ENCODE peak calls at places on chromosomes 1 and 21, in six cellular contexts. O, C, N, H, M and E are unnamed samples.

GRCh38 chr1:62856964-62857363 is 73.0 kb downstream of the ATG4C start:
- DNase-seq in O (no peak), C (no peak), N (no peak), H (no peak), M (no peak), E (no peak)

GRCh38 chr1:150233359-150234308 is 2.3 kb downstream of the ANP32E start:
- DNase-seq in O (peak; percentile 34), C (no peak), N (no peak), H (no peak), M (no peak), E (no peak)

GRCh38 chr1:156122519-156123355 is 8.2 kb downstream of the LMNA start:
- DNase-seq in O (peak; percentile 86), C (peak; percentile 90), N (peak; percentile 91), H (peak; percentile 84), M (peak; percentile 84), E (no peak)

GRCh38 chr1:47663286-47663685 is 225.4 kb downstream of the FOXD2 start:
- DNase-seq in O (no peak), C (no peak), N (no peak), H (no peak), M (no peak), E (no peak)

GRCh38 chr1:86156571-86157455 is at the start of gene COL24A1:
- DNase-seq in O (peak; percentile 27), C (peak; percentile 54), N (peak; percentile 49), H (peak; percentile 46), M (no peak), E (no peak)

GRCh38 chr1:62746086-62746808 is 37.7 kb upstream of the ATG4C start:
- DNase-seq in O (no peak), C (peak; percentile 25), N (no peak), H (no peak), M (no peak), E (peak; percentile 7)

GRCh38 chr1:218347316-218347712 is 2.2 kb downstream of the TGFB2 start:
- DNase-seq in O (no peak), C (no peak), N (peak; percentile 59), H (no peak), M (no peak), E (no peak)

GRCh38 chr1:222546548-222547259 is 1.2 kb downstream of the HHIPL2 start:
- DNase-seq in O (no peak), C (peak; percentile 52), N (no peak), H (no peak), M (no peak), E (peak; percentile 58)

GRCh38 chr21:14566889-14567288 is 20.8 kb upstream of the SAMSN1 start:
- DNase-seq in O (no peak), C (no peak), N (no peak), H (no peak), M (no peak), E (no peak)

GRCh38 chr1:229380514-229381160 is 37.8 kb upstream of the CCSAP start:
- DNase-seq in O (no peak), C (no peak), N (no peak), H (no peak), M (no peak), E (no peak)

GRCh38 chr1:229377429-229377828 is 34.6 kb upstream of the CCSAP start:
- DNase-seq in O (no peak), C (no peak), N (no peak), H (no peak), M (no peak), E (no peak)

GRCh38 chr1:229379901-229380300 is 37.1 kb upstream of the CCSAP start:
- DNase-seq in O (no peak), C (no peak), N (no peak), H (no peak), M (no peak), E (no peak)

GRCh38 chr1:229376521-229376920 is 33.7 kb upstream of the CCSAP start:
- DNase-seq in O (no peak), C (no peak), N (no peak), H (no peak), M (no peak), E (no peak)

DNA sequence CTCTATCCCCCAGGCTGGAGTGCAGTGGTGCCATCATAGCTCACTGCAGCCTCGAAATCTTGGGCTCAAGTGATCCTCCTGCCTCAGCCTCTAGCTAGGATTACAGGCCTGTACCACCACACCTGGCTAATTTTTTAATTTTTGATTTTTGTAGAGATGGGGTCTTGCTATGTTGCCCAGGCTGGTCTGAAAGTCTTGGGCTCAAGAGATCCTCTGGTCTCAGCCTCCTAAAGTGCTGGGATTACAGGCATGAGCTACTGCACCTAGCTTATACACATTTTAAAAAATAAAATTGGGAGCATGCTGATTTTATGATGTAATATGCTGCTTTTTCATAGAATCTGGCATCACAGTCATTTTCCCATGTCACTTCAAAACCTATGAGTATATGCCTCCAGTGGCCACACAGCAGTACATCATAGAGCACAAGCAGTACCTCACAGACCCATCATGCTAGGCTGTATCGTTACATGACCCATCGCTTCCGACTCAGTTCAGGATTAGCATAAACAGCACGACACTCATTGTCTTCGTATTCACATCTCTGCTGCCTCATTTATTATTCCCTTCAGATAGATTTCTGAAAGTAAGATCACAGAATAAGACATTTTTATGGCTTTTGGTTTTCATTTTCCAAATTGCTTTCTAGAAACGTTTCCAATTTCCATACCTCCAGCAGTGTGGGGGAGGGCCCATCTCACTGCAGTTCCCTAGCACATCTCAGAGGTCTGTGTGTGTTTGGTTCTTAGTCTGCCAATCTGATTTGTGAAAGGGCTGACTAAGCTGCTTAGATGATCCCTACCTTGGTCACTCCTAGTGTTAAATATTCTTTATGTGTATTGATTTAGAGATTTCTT is 36.0 kb upstream of the CCSAP start:
- DNase-seq in O (no peak), C (no peak), N (no peak), H (no peak), M (no peak), E (no peak)
- TF ChIP-seq CTCF in O (no peak), C (no peak), N (no peak), H (no peak), M (no peak), E (no peak)

DNA sequence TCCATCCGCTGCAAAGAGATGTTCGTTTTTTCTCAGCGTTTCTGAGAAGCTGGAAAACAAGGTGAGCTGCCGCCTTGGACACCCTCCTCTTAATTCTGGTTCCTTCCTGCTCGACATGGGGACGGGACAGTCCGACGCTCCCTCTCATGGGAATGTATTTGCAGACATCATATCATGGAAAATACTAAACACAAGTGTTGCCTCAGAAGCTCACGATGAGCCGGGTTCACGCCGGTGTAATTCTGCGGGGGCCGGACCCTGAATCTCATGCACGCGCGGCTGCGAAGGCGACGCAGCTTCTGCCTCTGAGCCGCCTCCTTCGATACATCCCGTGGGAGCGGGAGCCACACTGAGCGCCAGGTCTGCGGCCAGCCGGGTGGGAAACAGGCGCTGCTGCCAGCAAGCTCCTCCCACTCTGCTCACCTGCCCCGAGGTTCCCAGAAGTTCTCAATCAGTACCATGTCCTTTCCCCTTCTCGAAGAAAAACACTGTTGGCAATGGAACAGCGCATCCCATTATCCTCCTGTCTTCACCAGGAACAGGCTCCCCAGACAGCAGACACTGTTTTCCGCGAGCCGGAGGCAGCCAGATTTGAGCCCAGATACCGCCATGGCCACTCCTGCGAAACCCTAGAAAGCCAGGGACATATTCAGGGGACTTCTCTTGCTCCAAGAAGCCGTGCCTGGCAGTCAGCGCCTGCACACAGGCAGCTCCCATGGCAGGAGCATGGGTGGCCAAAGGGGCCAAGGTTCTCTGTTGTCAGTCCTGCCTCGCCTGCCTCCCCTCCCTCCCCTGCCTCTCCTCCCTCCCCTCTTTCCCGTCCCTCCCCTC is 98.0 kb downstream of the WDR4 start:
- DNase-seq in O (no peak), C (no peak), N (peak; percentile 51), H (no peak), M (peak; percentile 34), E (no peak)
- H3K4me3 ChIP-seq in O (peak overlapping the region; percentile 46), C (no peak overlapping the region), N (peak overlapping the region; percentile 8), H (no peak overlapping the region), M (peak overlapping the region; percentile 30), E (no peak overlapping the region)

GRCh38 chr1:43548285-43549271 is 17.9 kb downstream of the PTPRF start:
- DNase-seq in O (no peak), C (no peak), N (no peak), H (peak; percentile 87), M (no peak), E (peak; percentile 42)
- H3K36me3 ChIP-seq in O (no peaks in the 10 kb centered on the region), C (peaks cover under 1% of the 10 kb centered on the region), N (no peaks in the 10 kb centered on the region), H (no peaks in the 10 kb centered on the region), M (no peaks in the 10 kb centered on the region), E (no peaks in the 10 kb centered on the region)

DNA sequence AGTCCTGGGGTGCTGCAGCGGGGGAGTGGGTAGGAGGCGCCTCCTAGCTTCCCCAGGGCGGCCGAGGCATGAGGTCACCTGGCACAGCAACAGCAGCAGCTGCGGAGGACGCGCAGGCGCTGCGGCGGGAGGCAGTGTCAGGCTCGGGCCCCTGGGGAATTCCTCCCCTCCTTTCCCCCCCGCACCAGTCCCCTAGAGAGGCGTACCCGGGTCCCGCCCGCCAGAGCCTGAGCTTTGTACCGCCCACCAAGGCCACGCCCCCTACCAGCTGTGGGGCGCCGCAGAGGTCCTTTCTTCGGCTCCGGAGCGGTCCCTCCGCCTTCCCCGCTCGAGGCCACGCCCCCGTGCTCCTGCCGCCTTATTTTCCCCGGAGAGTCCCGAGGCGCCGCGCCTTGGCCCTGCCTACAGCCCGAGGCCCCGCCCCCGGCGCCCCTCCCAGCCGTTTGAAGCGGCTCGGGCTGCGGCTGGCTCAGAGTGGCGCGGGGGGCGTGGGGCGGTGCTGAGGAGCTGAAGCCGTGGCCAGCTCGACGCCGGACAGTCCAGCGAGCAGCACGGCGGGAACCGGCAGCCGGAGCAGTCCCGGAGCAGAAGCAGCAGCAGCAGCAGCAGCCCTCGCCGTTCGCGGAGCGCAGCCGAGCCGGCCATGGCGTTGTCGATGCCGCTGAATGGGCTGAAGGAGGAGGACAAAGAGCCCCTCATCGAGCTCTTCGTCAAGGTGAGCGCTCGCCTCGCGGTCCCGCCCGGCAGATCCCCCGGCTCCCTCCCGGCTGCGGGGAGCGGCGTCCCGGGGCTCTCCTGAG is at the start of gene CLIC4:
- DNase-seq in O (peak; percentile 100), C (peak; percentile 99), N (peak; percentile 100), H (peak; percentile 100), M (peak; percentile 100), E (peak; percentile 89)
- TF ChIP-seq CTCF in O (peak; percentile 21), C (peak; percentile 40), N (no peak), H (peak; percentile 37), M (no peak), E (peak; percentile 45)

DNA sequence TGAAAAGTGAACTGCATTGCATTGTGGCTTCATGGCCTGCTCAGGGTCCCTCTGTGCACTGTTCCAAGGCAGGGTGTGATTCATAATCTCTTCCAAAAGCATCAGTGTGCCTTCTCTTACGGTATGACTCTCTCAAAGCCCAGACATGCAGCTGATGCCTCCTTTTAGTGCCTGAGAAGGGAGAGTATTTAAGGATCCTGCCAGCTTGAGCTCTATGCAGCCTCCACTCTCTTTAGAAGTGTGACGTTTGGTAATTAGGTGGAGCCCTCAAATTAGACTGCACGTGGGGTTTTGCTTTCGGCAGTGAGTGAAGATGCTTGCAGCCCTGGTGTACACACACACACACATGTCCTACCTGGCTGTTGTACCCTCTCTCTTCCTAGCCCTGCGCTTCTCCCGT is 2.5 kb upstream of the C1orf174 start:
- DNase-seq in O (no peak), C (no peak), N (no peak), H (no peak), M (no peak), E (no peak)
- H3K4me3 ChIP-seq in O (no peak overlapping the region), C (no peak overlapping the region), N (no peak overlapping the region), H (no peak overlapping the region), M (no peak overlapping the region), E (no peak overlapping the region)